ENCODE peak calls at places on chromosome 15, in nine cellular contexts. Z is mucosa of descending colon, N is foreskin keratinocyte, K is Peyer's patch, B is dorsolateral prefrontal cortex, P is AG04450, Q is HFF-Myc, M is mesothelial cell of epicardium, F is RWPE1. C is an unnamed sample.

GRCh38 chr15:47507221-47507985 is 209.9 kb upstream of the SEMA6D start:
- DNase-seq in Z (no peak), N (no peak), K (no peak), B (no peak), P (no peak), Q (peak; percentile 53), M (no peak), F (no peak), C (no peak)

GRCh38 chr15:85276921-85277320 is 103.5 kb upstream of the AKAP13 start:
- DNase-seq in Z (no peak), N (no peak), K (no peak), B (no peak), P (no peak), Q (no peak), M (no peak), F (no peak), C (no peak)

GRCh38 chr15:28918141-28918983 is 32.6 kb downstream of the APBA2 start:
- DNase-seq in Z (no peak), N (no peak), K (no peak), B (peak; percentile 34), P (no peak), Q (no peak), M (peak; percentile 56), F (peak; percentile 16), C (no peak)

GRCh38 chr15:39783244-39783820 is 691 bp upstream of the FSIP1 start:
- DNase-seq in Z (no peak), N (no peak), K (no peak), B (no peak), P (no peak), Q (no peak), M (no peak), F (peak; percentile 26), C (no peak)

GRCh38 chr15:38612159-38612863 is 47.7 kb upstream of the RASGRP1 start:
- DNase-seq in Z (no peak), N (no peak), K (no peak), B (no peak), P (no peak), Q (no peak), M (no peak), F (peak; percentile 23), C (no peak)

GRCh38 chr15:84979651-84980050 is 2.0 kb upstream of the PDE8A start:
- DNase-seq in Z (peak; percentile 40), N (no peak), K (no peak), B (no peak), P (no peak), Q (no peak), M (no peak), F (no peak), C (no peak)

GRCh38 chr15:68277131-68277604 is 377 bp upstream of the FEM1B start:
- DNase-seq in Z (peak; percentile 51), N (no peak), K (peak; percentile 65), B (peak; percentile 62), P (no peak), Q (no peak), M (no peak), F (peak; percentile 20), C (peak; percentile 59)

GRCh38 chr15:70142072-70142321 is 44.3 kb upstream of the TLE3 start:
- DNase-seq in Z (no peak), N (no peak), K (no peak), B (no peak), P (no peak), Q (no peak), M (no peak), F (no peak), C (no peak)

GRCh38 chr15:39642011-39642640 is 61.2 kb downstream of the THBS1 start:
- DNase-seq in Z (no peak), N (peak; percentile 88), K (no peak), B (no peak), P (peak; percentile 47), Q (no peak), M (no peak), F (peak; percentile 79), C (peak; percentile 75)

GRCh38 chr15:91307561-91307960 is 207.5 kb downstream of the SV2B start:
- DNase-seq in Z (no peak), N (no peak), K (no peak), B (no peak), P (no peak), Q (no peak), M (no peak), F (no peak), C (no peak)

GRCh38 chr15:95327661-95328060 is 1002.8 kb upstream of the NR2F2 start:
- DNase-seq in Z (no peak), N (no peak), K (no peak), B (no peak), P (no peak), Q (no peak), M (no peak), F (no peak), C (no peak)

GRCh38 chr15:25563571-25563970 is 124.7 kb upstream of the UBE3A start:
- DNase-seq in Z (no peak), N (no peak), K (no peak), B (no peak), P (no peak), Q (no peak), M (no peak), F (no peak), C (no peak)

GRCh38 chr15:36571301-36571700 is 8.1 kb upstream of the CDIN1 start:
- DNase-seq in Z (no peak), N (no peak), K (no peak), B (no peak), P (no peak), Q (no peak), M (no peak), F (no peak), C (peak; percentile 21)

GRCh38 chr15:49876401-49877038 is 242.5 kb downstream of the ATP8B4 start:
- DNase-seq in Z (peak; percentile 42), N (no peak), K (no peak), B (no peak), P (no peak), Q (no peak), M (no peak), F (no peak), C (no peak)

GRCh38 chr15:90209591-90209990 is 8.5 kb downstream of the SEMA4B start:
- DNase-seq in Z (no peak), N (no peak), K (no peak), B (no peak), P (no peak), Q (no peak), M (no peak), F (no peak), C (no peak)

GRCh38 chr15:31108836-31109235 is 7.3 kb upstream of the TRPM1 start:
- DNase-seq in Z (no peak), N (no peak), K (no peak), B (no peak), P (no peak), Q (no peak), M (no peak), F (no peak), C (no peak)
- TF ChIP-seq CTCF in Z (no peak), N (no peak), K (no peak), B (no peak), P (no peak), Q (no peak), M (no peak), F (no peak), C (no peak)

DNA sequence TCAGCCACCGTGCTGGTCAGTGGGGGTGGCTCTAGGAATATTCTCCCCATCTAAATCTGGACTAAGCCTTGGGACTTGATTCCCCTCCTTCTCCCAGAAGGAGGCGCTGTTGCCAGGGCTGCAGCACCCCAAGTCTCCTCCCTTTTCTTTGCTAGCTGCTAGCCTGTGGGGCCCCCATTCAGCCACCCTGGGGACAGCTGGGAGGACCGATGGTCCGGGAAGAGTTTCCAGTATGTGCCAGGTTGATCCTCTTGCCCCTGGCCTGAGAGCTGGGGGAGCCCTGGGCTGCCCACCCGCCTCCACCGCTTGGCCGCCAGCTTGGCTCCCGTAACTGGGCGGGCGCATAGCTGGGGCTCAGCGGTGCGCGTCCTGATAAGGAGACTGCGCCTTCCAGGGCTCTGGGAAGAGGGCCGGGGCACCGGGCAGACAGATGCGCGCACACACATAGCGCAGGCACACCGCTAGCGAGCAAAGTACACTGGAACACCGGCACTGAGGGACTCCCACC is 4.2 kb downstream of the SMAD6 start:
- DNase-seq in Z (no peak), N (no peak), K (peak; percentile 63), B (no peak), P (no peak), Q (no peak), M (peak; percentile 53), F (no peak), C (no peak)
- TF ChIP-seq CTCF in Z (no peak), N (peak; percentile 42), K (peak; percentile 65), B (no peak), P (peak; percentile 55), Q (peak; percentile 73), M (peak; percentile 56), F (peak; percentile 14), C (peak; percentile 50)

GRCh38 chr15:32657198-32657886 is 15.8 kb downstream of the SCG5 start:
- DNase-seq in Z (peak; percentile 31), N (peak; percentile 51), K (no peak), B (no peak), P (no peak), Q (no peak), M (no peak), F (peak; percentile 42), C (no peak)
- TF ChIP-seq CTCF in Z (no peak), N (peak; percentile 63), K (peak; percentile 43), B (no peak), P (no peak), Q (no peak), M (no peak), F (peak; percentile 29), C (no peak)

GRCh38 chr15:62068071-62068786 is 1.5 kb downstream of the C2CD4A start:
- DNase-seq in Z (peak; percentile 45), N (no peak), K (peak; percentile 68), B (no peak), P (no peak), Q (no peak), M (peak; percentile 48), F (no peak), C (peak; percentile 36)

GRCh38 chr15:62067448-62068044 is 769 bp downstream of the C2CD4A start:
- DNase-seq in Z (peak; percentile 28), N (no peak), K (no peak), B (no peak), P (no peak), Q (no peak), M (no peak), F (no peak), C (peak; percentile 8)

GRCh38 chr15:62069551-62069950 is 2.8 kb downstream of the C2CD4A start:
- DNase-seq in Z (no peak), N (no peak), K (no peak), B (no peak), P (no peak), Q (no peak), M (no peak), F (no peak), C (no peak)

GRCh38 chr15:62066663-62067447 is at the start of gene C2CD4A:
- DNase-seq in Z (peak; percentile 85), N (no peak), K (peak; percentile 87), B (peak; percentile 56), P (no peak), Q (no peak), M (peak; percentile 75), F (peak; percentile 57), C (peak; percentile 22)

DNA sequence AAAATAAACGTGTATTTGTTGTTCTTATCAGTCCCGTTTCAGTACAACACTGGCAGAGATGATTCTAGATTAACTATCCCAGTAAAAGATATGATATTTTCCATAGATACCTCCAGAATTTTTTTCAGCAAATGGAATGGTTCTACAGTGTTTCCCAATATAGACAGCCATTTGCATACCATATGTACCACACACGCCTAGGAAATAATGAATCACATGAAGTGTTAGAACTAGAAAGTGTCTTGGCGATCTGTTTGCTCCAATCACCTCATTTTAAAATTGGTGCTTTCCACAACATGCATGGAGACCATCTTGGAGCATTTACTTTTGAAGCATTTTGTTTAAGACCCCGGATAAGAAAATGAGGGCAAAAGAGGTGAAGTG is 2.0 kb downstream of the C2CD4A start:
- DNase-seq in Z (no peak), N (no peak), K (no peak), B (no peak), P (no peak), Q (no peak), M (no peak), F (no peak), C (peak; percentile 33)
- TF ChIP-seq CTCF in Z (no peak), N (no peak), K (no peak), B (no peak), P (no peak), Q (peak; percentile 1), M (no peak), F (no peak), C (no peak)

C was measured in AG10803.